ENCODE peak calls at places on chromosomes 16 and 17, in six cellular contexts. One of them, this sample, is unnamed.

GRCh38 chr16:11986521-11987057 is 10.1 kb downstream of the SNX29 start:
- DNase-seq in body of pancreas: no peak
- DNase-seq in left ventricle myocardium inferior: no peak
- DNase-seq in nephron progenitor cell: no peak
- DNase-seq in mammary epithelial cell: no peak
- DNase-seq in fibroblast of the aortic adventitia: no peak
- DNase-seq in this sample: no peak

GRCh38 chr17:78315355-78316114 is 44.3 kb downstream of the SOCS3 start:
- DNase-seq in body of pancreas: peak; percentile 65
- DNase-seq in left ventricle myocardium inferior: peak; percentile 76
- DNase-seq in nephron progenitor cell: no peak
- DNase-seq in mammary epithelial cell: peak; percentile 94
- DNase-seq in fibroblast of the aortic adventitia: peak; percentile 92
- DNase-seq in this sample: no peak

GRCh38 chr17:51434434-51435170 is 174.3 kb downstream of the UTP18 start:
- DNase-seq in body of pancreas: no peak
- DNase-seq in left ventricle myocardium inferior: no peak
- DNase-seq in nephron progenitor cell: no peak
- DNase-seq in mammary epithelial cell: peak; percentile 72
- DNase-seq in fibroblast of the aortic adventitia: no peak
- DNase-seq in this sample: no peak

GRCh38 chr17:80026359-80027042 is 9.2 kb downstream of the TBC1D16 start:
- DNase-seq in body of pancreas: peak; percentile 76
- DNase-seq in left ventricle myocardium inferior: no peak
- DNase-seq in nephron progenitor cell: no peak
- DNase-seq in mammary epithelial cell: no peak
- DNase-seq in fibroblast of the aortic adventitia: no peak
- DNase-seq in this sample: no peak

GRCh38 chr17:1985686-1986085 is 39.4 kb downstream of the RTN4RL1 start:
- DNase-seq in body of pancreas: no peak
- DNase-seq in left ventricle myocardium inferior: no peak
- DNase-seq in nephron progenitor cell: no peak
- DNase-seq in mammary epithelial cell: no peak
- DNase-seq in fibroblast of the aortic adventitia: no peak
- DNase-seq in this sample: no peak

GRCh38 chr17:18182978-18183333 is 672 bp upstream of the ALKBH5 start:
- DNase-seq in body of pancreas: peak; percentile 78
- DNase-seq in left ventricle myocardium inferior: peak; percentile 91
- DNase-seq in nephron progenitor cell: peak; percentile 76
- DNase-seq in mammary epithelial cell: no peak
- DNase-seq in fibroblast of the aortic adventitia: no peak
- DNase-seq in this sample: peak; percentile 72

GRCh38 chr17:46717999-46718398 is 100.5 kb downstream of the WNT3 start:
- DNase-seq in body of pancreas: no peak
- DNase-seq in left ventricle myocardium inferior: no peak
- DNase-seq in nephron progenitor cell: no peak
- DNase-seq in mammary epithelial cell: no peak
- DNase-seq in fibroblast of the aortic adventitia: no peak
- DNase-seq in this sample: no peak

GRCh38 chr17:79630120-79630519 is 19.3 kb upstream of the RBFOX3 start:
- DNase-seq in body of pancreas: no peak
- DNase-seq in left ventricle myocardium inferior: peak; percentile 2
- DNase-seq in nephron progenitor cell: no peak
- DNase-seq in mammary epithelial cell: no peak
- DNase-seq in fibroblast of the aortic adventitia: no peak
- DNase-seq in this sample: no peak

GRCh38 chr16:20280259-20280658 is 47.1 kb downstream of the GP2 start:
- DNase-seq in body of pancreas: no peak
- DNase-seq in left ventricle myocardium inferior: no peak
- DNase-seq in nephron progenitor cell: no peak
- DNase-seq in mammary epithelial cell: no peak
- DNase-seq in fibroblast of the aortic adventitia: no peak
- DNase-seq in this sample: no peak

GRCh38 chr16:503150-504071 is 24.1 kb upstream of the CAPN15 start:
- DNase-seq in body of pancreas: no peak
- DNase-seq in left ventricle myocardium inferior: no peak
- DNase-seq in nephron progenitor cell: no peak
- DNase-seq in mammary epithelial cell: no peak
- DNase-seq in fibroblast of the aortic adventitia: no peak
- DNase-seq in this sample: no peak

GRCh38 chr17:68777243-68777855 is 176.2 kb upstream of the FAM20A start:
- DNase-seq in body of pancreas: peak; percentile 64
- DNase-seq in left ventricle myocardium inferior: peak; percentile 35
- DNase-seq in nephron progenitor cell: peak; percentile 45
- DNase-seq in mammary epithelial cell: peak; percentile 37
- DNase-seq in fibroblast of the aortic adventitia: peak; percentile 91
- DNase-seq in this sample: peak; percentile 40

GRCh38 chr17:78048346-78049292 is 79.9 kb downstream of the TMC6 start:
- DNase-seq in body of pancreas: no peak
- DNase-seq in left ventricle myocardium inferior: no peak
- DNase-seq in nephron progenitor cell: no peak
- DNase-seq in mammary epithelial cell: no peak
- DNase-seq in fibroblast of the aortic adventitia: no peak
- DNase-seq in this sample: peak; percentile 47

GRCh38 chr17:75783803-75784472 is 668 bp upstream of the UNK start:
- DNase-seq in body of pancreas: peak; percentile 76
- DNase-seq in left ventricle myocardium inferior: no peak
- DNase-seq in nephron progenitor cell: no peak
- DNase-seq in mammary epithelial cell: no peak
- DNase-seq in fibroblast of the aortic adventitia: no peak
- DNase-seq in this sample: no peak

GRCh38 chr16:50802000-50802399 is 60.1 kb downstream of the CYLD start:
- DNase-seq in body of pancreas: no peak
- DNase-seq in left ventricle myocardium inferior: no peak
- DNase-seq in nephron progenitor cell: no peak
- DNase-seq in mammary epithelial cell: no peak
- DNase-seq in fibroblast of the aortic adventitia: peak; percentile 55
- DNase-seq in this sample: no peak

GRCh38 chr17:71548540-71549190 is 572.2 kb upstream of the SOX9 start:
- DNase-seq in body of pancreas: no peak
- DNase-seq in left ventricle myocardium inferior: no peak
- DNase-seq in nephron progenitor cell: no peak
- DNase-seq in mammary epithelial cell: peak; percentile 71
- DNase-seq in fibroblast of the aortic adventitia: no peak
- DNase-seq in this sample: no peak

GRCh38 chr17:29607557-29608195 is 14.7 kb downstream of the ANKRD13B start:
- DNase-seq in body of pancreas: no peak
- DNase-seq in left ventricle myocardium inferior: no peak
- DNase-seq in nephron progenitor cell: no peak
- DNase-seq in mammary epithelial cell: no peak
- DNase-seq in fibroblast of the aortic adventitia: no peak
- DNase-seq in this sample: no peak

GRCh38 chr17:56908061-56908542 is 5.7 kb downstream of the TRIM25 start:
- DNase-seq in body of pancreas: peak; percentile 23
- DNase-seq in left ventricle myocardium inferior: peak; percentile 65
- DNase-seq in nephron progenitor cell: no peak
- DNase-seq in mammary epithelial cell: no peak
- DNase-seq in fibroblast of the aortic adventitia: no peak
- DNase-seq in this sample: no peak

GRCh38 chr16:12801511-12802042 is 2.1 kb downstream of the CPPED1 start:
- DNase-seq in body of pancreas: no peak
- DNase-seq in left ventricle myocardium inferior: no peak
- DNase-seq in nephron progenitor cell: no peak
- DNase-seq in mammary epithelial cell: peak; percentile 69
- DNase-seq in fibroblast of the aortic adventitia: peak; percentile 52
- DNase-seq in this sample: no peak

GRCh38 chr16:11796227-11797165 is 562 bp downstream of the ZC3H7A start:
- DNase-seq in body of pancreas: peak; percentile 70
- DNase-seq in left ventricle myocardium inferior: peak; percentile 72
- DNase-seq in nephron progenitor cell: peak; percentile 61
- DNase-seq in mammary epithelial cell: peak; percentile 39
- DNase-seq in fibroblast of the aortic adventitia: peak; percentile 53
- DNase-seq in this sample: peak; percentile 40

DNA sequence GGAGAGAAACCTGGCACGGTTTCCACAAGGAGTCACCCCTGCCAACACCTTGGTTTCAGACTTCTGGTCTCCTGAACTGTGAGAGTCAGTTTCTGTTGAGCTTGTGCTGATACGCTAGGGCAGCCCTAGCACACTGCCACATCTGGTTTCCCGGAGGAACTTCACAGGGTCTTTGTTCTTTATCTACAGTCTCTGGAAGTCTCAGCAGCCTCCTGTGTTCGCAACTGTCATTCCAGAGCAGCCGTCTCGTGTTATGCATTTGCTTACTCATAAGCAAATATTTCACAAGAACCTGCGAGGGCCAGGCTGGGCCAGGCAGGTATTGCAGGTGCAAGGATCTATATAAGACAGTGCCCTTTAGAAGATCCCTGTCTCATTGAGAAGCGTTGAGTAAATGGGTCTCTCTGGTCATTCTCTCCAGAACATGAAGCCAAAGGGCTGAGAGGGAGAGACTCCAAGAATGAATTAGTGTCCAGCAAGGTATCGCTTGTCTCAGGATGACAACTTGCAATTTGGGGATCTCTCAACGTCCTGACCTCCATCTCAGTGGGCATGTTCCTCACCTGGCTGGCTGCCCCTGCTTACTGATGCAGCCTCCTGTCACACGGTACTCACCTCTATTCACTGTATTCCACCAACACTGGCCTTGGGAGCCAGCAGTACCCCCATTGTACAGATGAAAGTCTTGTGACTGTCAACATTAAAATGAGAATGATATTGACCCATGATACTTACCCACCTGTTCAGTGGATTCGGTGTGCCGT is 141.2 kb downstream of the WWOX start:
- DNase-seq in body of pancreas: peak; percentile 73
- DNase-seq in left ventricle myocardium inferior: no peak
- DNase-seq in nephron progenitor cell: no peak
- DNase-seq in mammary epithelial cell: peak; percentile 23
- DNase-seq in fibroblast of the aortic adventitia: no peak
- DNase-seq in this sample: no peak
- TF ChIP-seq CTCF in body of pancreas: peak; percentile 24
- TF ChIP-seq CTCF in left ventricle myocardium inferior: no peak
- TF ChIP-seq CTCF in nephron progenitor cell: no peak
- TF ChIP-seq CTCF in mammary epithelial cell: no peak
- TF ChIP-seq CTCF in fibroblast of the aortic adventitia: no peak
- TF ChIP-seq CTCF in this sample: no peak

GRCh38 chr17:19237389-19238166 is 412 bp downstream of the EPN2 start:
- DNase-seq in body of pancreas: peak; percentile 50
- DNase-seq in left ventricle myocardium inferior: peak; percentile 37
- DNase-seq in nephron progenitor cell: peak; percentile 64
- DNase-seq in mammary epithelial cell: peak; percentile 26
- DNase-seq in fibroblast of the aortic adventitia: no peak
- DNase-seq in this sample: peak; percentile 37
- TF ChIP-seq CTCF in body of pancreas: no peak
- TF ChIP-seq CTCF in left ventricle myocardium inferior: peak; percentile 53
- TF ChIP-seq CTCF in nephron progenitor cell: no peak
- TF ChIP-seq CTCF in mammary epithelial cell: no peak
- TF ChIP-seq CTCF in fibroblast of the aortic adventitia: no peak
- TF ChIP-seq CTCF in this sample: no peak

GRCh38 chr17:41692722-41693521 is 4.2 kb downstream of the EIF1 start:
- DNase-seq in body of pancreas: no peak
- DNase-seq in left ventricle myocardium inferior: no peak
- DNase-seq in nephron progenitor cell: no peak
- DNase-seq in mammary epithelial cell: peak; percentile 49
- DNase-seq in fibroblast of the aortic adventitia: peak; percentile 45
- DNase-seq in this sample: no peak

GRCh38 chr17:41695134-41695661 is 6.5 kb downstream of the EIF1 start:
- DNase-seq in body of pancreas: no peak
- DNase-seq in left ventricle myocardium inferior: no peak
- DNase-seq in nephron progenitor cell: no peak
- DNase-seq in mammary epithelial cell: no peak
- DNase-seq in fibroblast of the aortic adventitia: no peak
- DNase-seq in this sample: no peak

GRCh38 chr17:41697122-41697962 is 8.7 kb downstream of the EIF1 start:
- DNase-seq in body of pancreas: peak; percentile 83
- DNase-seq in left ventricle myocardium inferior: peak; percentile 73
- DNase-seq in nephron progenitor cell: no peak
- DNase-seq in mammary epithelial cell: no peak
- DNase-seq in fibroblast of the aortic adventitia: peak; percentile 67
- DNase-seq in this sample: no peak

GRCh38 chr17:41691031-41691777 is 2.5 kb downstream of the EIF1 start:
- DNase-seq in body of pancreas: no peak
- DNase-seq in left ventricle myocardium inferior: no peak
- DNase-seq in nephron progenitor cell: no peak
- DNase-seq in mammary epithelial cell: no peak
- DNase-seq in fibroblast of the aortic adventitia: peak; percentile 36
- DNase-seq in this sample: no peak

DNA sequence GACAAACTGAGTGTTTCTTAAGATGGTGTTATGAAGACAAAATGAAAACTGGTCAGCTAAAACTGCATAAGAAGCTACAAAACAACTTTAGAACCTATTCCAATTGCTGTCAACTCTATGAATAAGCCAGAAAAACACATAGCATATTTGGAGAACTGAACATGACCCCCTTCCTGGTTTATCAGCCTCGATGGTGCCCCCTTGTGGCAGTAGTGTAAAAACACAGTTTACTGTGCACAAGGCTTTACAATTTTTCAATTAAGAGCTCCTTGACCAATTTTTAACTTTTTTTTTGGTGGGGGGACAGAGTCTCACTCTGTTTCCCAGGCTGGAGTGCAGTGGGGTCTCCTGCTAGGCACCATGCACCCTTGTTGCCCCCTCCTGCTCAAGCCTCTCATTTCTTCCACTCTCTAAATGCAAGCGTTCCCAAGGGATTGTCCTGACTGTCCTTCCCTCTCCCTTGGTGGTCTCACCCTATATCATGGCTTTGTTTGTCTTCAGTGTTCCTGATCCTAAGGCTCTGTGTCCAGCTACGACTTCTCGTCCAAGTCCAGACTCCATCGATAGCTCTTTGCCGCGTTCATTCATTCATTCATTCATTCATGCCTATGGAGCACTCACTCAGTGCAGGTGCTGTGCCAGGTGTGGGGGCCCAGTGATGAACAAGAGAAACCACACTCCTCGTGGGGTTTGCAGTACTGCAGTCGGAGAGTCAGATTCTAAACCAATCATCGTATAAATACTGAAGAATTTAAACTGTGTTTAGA is 7.5 kb downstream of the EIF1 start:
- DNase-seq in body of pancreas: peak; percentile 51
- DNase-seq in left ventricle myocardium inferior: no peak
- DNase-seq in nephron progenitor cell: peak; percentile 77
- DNase-seq in mammary epithelial cell: peak; percentile 58
- DNase-seq in fibroblast of the aortic adventitia: peak; percentile 88
- DNase-seq in this sample: peak; percentile 85
- TF ChIP-seq CTCF in body of pancreas: peak; percentile 72
- TF ChIP-seq CTCF in left ventricle myocardium inferior: peak; percentile 83
- TF ChIP-seq CTCF in nephron progenitor cell: peak; percentile 81
- TF ChIP-seq CTCF in mammary epithelial cell: peak; percentile 89
- TF ChIP-seq CTCF in fibroblast of the aortic adventitia: peak; percentile 80
- TF ChIP-seq CTCF in this sample: peak; percentile 86

GRCh38 chr16:58338205-58338604 is 43.4 kb upstream of the PRSS54 start:
- DNase-seq in body of pancreas: no peak
- DNase-seq in left ventricle myocardium inferior: no peak
- DNase-seq in nephron progenitor cell: no peak
- DNase-seq in mammary epithelial cell: peak; percentile 35
- DNase-seq in fibroblast of the aortic adventitia: no peak
- DNase-seq in this sample: no peak

GRCh38 chr16:58333937-58334336 is 39.1 kb upstream of the PRSS54 start:
- DNase-seq in body of pancreas: no peak
- DNase-seq in left ventricle myocardium inferior: no peak
- DNase-seq in nephron progenitor cell: no peak
- DNase-seq in mammary epithelial cell: no peak
- DNase-seq in fibroblast of the aortic adventitia: no peak
- DNase-seq in this sample: no peak

GRCh38 chr16:58336332-58337089 is 41.7 kb upstream of the PRSS54 start:
- DNase-seq in body of pancreas: peak; percentile 90
- DNase-seq in left ventricle myocardium inferior: peak; percentile 84
- DNase-seq in nephron progenitor cell: peak; percentile 94
- DNase-seq in mammary epithelial cell: peak; percentile 62
- DNase-seq in fibroblast of the aortic adventitia: peak; percentile 73
- DNase-seq in this sample: peak; percentile 79

GRCh38 chr16:58337090-58337444 is 42.2 kb upstream of the PRSS54 start:
- DNase-seq in body of pancreas: peak; percentile 24
- DNase-seq in left ventricle myocardium inferior: no peak
- DNase-seq in nephron progenitor cell: no peak
- DNase-seq in mammary epithelial cell: no peak
- DNase-seq in fibroblast of the aortic adventitia: no peak
- DNase-seq in this sample: no peak

GRCh38 chr16:58339452-58339938 is 44.7 kb upstream of the PRSS54 start:
- DNase-seq in body of pancreas: no peak
- DNase-seq in left ventricle myocardium inferior: no peak
- DNase-seq in nephron progenitor cell: no peak
- DNase-seq in mammary epithelial cell: peak; percentile 40
- DNase-seq in fibroblast of the aortic adventitia: peak; percentile 48
- DNase-seq in this sample: peak; percentile 34
- TF ChIP-seq CTCF in body of pancreas: peak; percentile 13
- TF ChIP-seq CTCF in left ventricle myocardium inferior: peak; percentile 61
- TF ChIP-seq CTCF in nephron progenitor cell: no peak
- TF ChIP-seq CTCF in mammary epithelial cell: no peak
- TF ChIP-seq CTCF in fibroblast of the aortic adventitia: peak; percentile 53
- TF ChIP-seq CTCF in this sample: peak; percentile 50

This sample was measured in BE2C.